ENCODE peak calls at places on chromosomes 12 and 14, in eight cellular contexts. One of them, this sample, is unnamed.

GRCh38 chr14:90547968-90548367 is 151.1 kb downstream of the CALM1 start:
- DNase-seq in cardiac muscle cell: no peak
- DNase-seq in RWPE2: no peak
- DNase-seq in PC-9: no peak
- DNase-seq in neuronal stem cell: no peak
- DNase-seq in fibroblast of lung: no peak
- DNase-seq in iPS DF 6.9: no peak
- DNase-seq in substantia nigra: no peak
- DNase-seq in this sample: no peak

GRCh38 chr12:65121049-65121955 is at the start of gene WIF1:
- DNase-seq in cardiac muscle cell: peak
- DNase-seq in RWPE2: peak
- DNase-seq in PC-9: no peak
- DNase-seq in neuronal stem cell: peak
- DNase-seq in fibroblast of lung: peak
- DNase-seq in iPS DF 6.9: peak
- DNase-seq in substantia nigra: no peak
- DNase-seq in this sample: no peak

GRCh38 chr12:67034110-67034879 is 234.9 kb upstream of the CAND1 start:
- DNase-seq in cardiac muscle cell: peak
- DNase-seq in RWPE2: peak
- DNase-seq in PC-9: peak
- DNase-seq in neuronal stem cell: no peak
- DNase-seq in fibroblast of lung: no peak
- DNase-seq in iPS DF 6.9: no peak
- DNase-seq in substantia nigra: no peak
- DNase-seq in this sample: no peak

GRCh38 chr14:84483072-84483410 is 1046.9 kb upstream of the FLRT2 start:
- DNase-seq in cardiac muscle cell: no peak
- DNase-seq in RWPE2: no peak
- DNase-seq in PC-9: no peak
- DNase-seq in neuronal stem cell: peak
- DNase-seq in fibroblast of lung: no peak
- DNase-seq in iPS DF 6.9: no peak
- DNase-seq in substantia nigra: no peak
- DNase-seq in this sample: no peak

GRCh38 chr14:24993631-24994030 is 56.3 kb downstream of the STXBP6 start:
- DNase-seq in cardiac muscle cell: no peak
- DNase-seq in RWPE2: no peak
- DNase-seq in PC-9: no peak
- DNase-seq in neuronal stem cell: no peak
- DNase-seq in fibroblast of lung: no peak
- DNase-seq in iPS DF 6.9: no peak
- DNase-seq in substantia nigra: no peak
- DNase-seq in this sample: no peak

GRCh38 chr14:99731536-99732435 is 47.7 kb downstream of the CYP46A1 start:
- DNase-seq in cardiac muscle cell: no peak
- DNase-seq in RWPE2: peak
- DNase-seq in PC-9: no peak
- DNase-seq in neuronal stem cell: no peak
- DNase-seq in fibroblast of lung: no peak
- DNase-seq in iPS DF 6.9: no peak
- DNase-seq in substantia nigra: no peak
- DNase-seq in this sample: no peak

GRCh38 chr12:85310456-85311076 is 30.5 kb downstream of the ALX1 start:
- DNase-seq in cardiac muscle cell: peak
- DNase-seq in RWPE2: no peak
- DNase-seq in PC-9: no peak
- DNase-seq in neuronal stem cell: no peak
- DNase-seq in fibroblast of lung: peak
- DNase-seq in iPS DF 6.9: no peak
- DNase-seq in substantia nigra: no peak
- DNase-seq in this sample: no peak

GRCh38 chr12:2963760-2964292 is 4.6 kb downstream of the TEAD4 start:
- DNase-seq in cardiac muscle cell: peak
- DNase-seq in RWPE2: no peak
- DNase-seq in PC-9: no peak
- DNase-seq in neuronal stem cell: no peak
- DNase-seq in fibroblast of lung: peak
- DNase-seq in iPS DF 6.9: no peak
- DNase-seq in substantia nigra: no peak
- DNase-seq in this sample: no peak

GRCh38 chr12:71011261-71011660 is 90.7 kb upstream of the PTPRR start:
- DNase-seq in cardiac muscle cell: peak
- DNase-seq in RWPE2: no peak
- DNase-seq in PC-9: no peak
- DNase-seq in neuronal stem cell: no peak
- DNase-seq in fibroblast of lung: peak
- DNase-seq in iPS DF 6.9: no peak
- DNase-seq in substantia nigra: no peak
- DNase-seq in this sample: no peak

GRCh38 chr12:6837370-6838060 is 3.2 kb upstream of the GNB3 start:
- DNase-seq in cardiac muscle cell: no peak
- DNase-seq in RWPE2: no peak
- DNase-seq in PC-9: no peak
- DNase-seq in neuronal stem cell: no peak
- DNase-seq in fibroblast of lung: no peak
- DNase-seq in iPS DF 6.9: no peak
- DNase-seq in substantia nigra: no peak
- DNase-seq in this sample: no peak

GRCh38 chr12:75294797-75295196 is 35.3 kb downstream of the CAPS2 start:
- DNase-seq in cardiac muscle cell: no peak
- DNase-seq in RWPE2: no peak
- DNase-seq in PC-9: no peak
- DNase-seq in neuronal stem cell: no peak
- DNase-seq in fibroblast of lung: no peak
- DNase-seq in iPS DF 6.9: no peak
- DNase-seq in substantia nigra: no peak
- DNase-seq in this sample: no peak

GRCh38 chr12:64781374-64782029 is 22.3 kb upstream of the GNS start:
- DNase-seq in cardiac muscle cell: no peak
- DNase-seq in RWPE2: no peak
- DNase-seq in PC-9: peak
- DNase-seq in neuronal stem cell: peak
- DNase-seq in fibroblast of lung: no peak
- DNase-seq in iPS DF 6.9: no peak
- DNase-seq in substantia nigra: no peak
- DNase-seq in this sample: no peak

GRCh38 chr12:22626429-22626828 is 1.5 kb downstream of the ETNK1 start:
- DNase-seq in cardiac muscle cell: peak
- DNase-seq in RWPE2: no peak
- DNase-seq in PC-9: no peak
- DNase-seq in neuronal stem cell: no peak
- DNase-seq in fibroblast of lung: peak
- DNase-seq in iPS DF 6.9: no peak
- DNase-seq in substantia nigra: no peak
- DNase-seq in this sample: peak

GRCh38 chr12:79782197-79782890 is 91.6 kb upstream of the PAWR start:
- DNase-seq in cardiac muscle cell: peak
- DNase-seq in RWPE2: no peak
- DNase-seq in PC-9: no peak
- DNase-seq in neuronal stem cell: no peak
- DNase-seq in fibroblast of lung: peak
- DNase-seq in iPS DF 6.9: no peak
- DNase-seq in substantia nigra: no peak
- DNase-seq in this sample: no peak

GRCh38 chr12:26473291-26473690 is 277.9 kb downstream of the SSPN start:
- DNase-seq in cardiac muscle cell: no peak
- DNase-seq in RWPE2: no peak
- DNase-seq in PC-9: no peak
- DNase-seq in neuronal stem cell: no peak
- DNase-seq in fibroblast of lung: no peak
- DNase-seq in iPS DF 6.9: no peak
- DNase-seq in substantia nigra: no peak
- DNase-seq in this sample: no peak

GRCh38 chr14:93332853-93333630 is at the start of gene BTBD7:
- DNase-seq in cardiac muscle cell: peak
- DNase-seq in RWPE2: peak
- DNase-seq in PC-9: peak
- DNase-seq in neuronal stem cell: peak
- DNase-seq in fibroblast of lung: peak
- DNase-seq in iPS DF 6.9: peak
- DNase-seq in substantia nigra: peak
- DNase-seq in this sample: peak

GRCh38 chr14:93330609-93331000 is 2.2 kb downstream of the BTBD7 start:
- DNase-seq in cardiac muscle cell: no peak
- DNase-seq in RWPE2: no peak
- DNase-seq in PC-9: peak
- DNase-seq in neuronal stem cell: no peak
- DNase-seq in fibroblast of lung: no peak
- DNase-seq in iPS DF 6.9: no peak
- DNase-seq in substantia nigra: no peak
- DNase-seq in this sample: no peak

GRCh38 chr14:93332032-93332852 is 594 bp downstream of the BTBD7 start:
- DNase-seq in cardiac muscle cell: peak
- DNase-seq in RWPE2: no peak
- DNase-seq in PC-9: peak
- DNase-seq in neuronal stem cell: peak
- DNase-seq in fibroblast of lung: peak
- DNase-seq in iPS DF 6.9: no peak
- DNase-seq in substantia nigra: no peak
- DNase-seq in this sample: no peak

GRCh38 chr14:93329965-93330608 is 2.7 kb downstream of the BTBD7 start:
- DNase-seq in cardiac muscle cell: no peak
- DNase-seq in RWPE2: no peak
- DNase-seq in PC-9: no peak
- DNase-seq in neuronal stem cell: no peak
- DNase-seq in fibroblast of lung: no peak
- DNase-seq in iPS DF 6.9: no peak
- DNase-seq in substantia nigra: no peak
- DNase-seq in this sample: no peak

DNA sequence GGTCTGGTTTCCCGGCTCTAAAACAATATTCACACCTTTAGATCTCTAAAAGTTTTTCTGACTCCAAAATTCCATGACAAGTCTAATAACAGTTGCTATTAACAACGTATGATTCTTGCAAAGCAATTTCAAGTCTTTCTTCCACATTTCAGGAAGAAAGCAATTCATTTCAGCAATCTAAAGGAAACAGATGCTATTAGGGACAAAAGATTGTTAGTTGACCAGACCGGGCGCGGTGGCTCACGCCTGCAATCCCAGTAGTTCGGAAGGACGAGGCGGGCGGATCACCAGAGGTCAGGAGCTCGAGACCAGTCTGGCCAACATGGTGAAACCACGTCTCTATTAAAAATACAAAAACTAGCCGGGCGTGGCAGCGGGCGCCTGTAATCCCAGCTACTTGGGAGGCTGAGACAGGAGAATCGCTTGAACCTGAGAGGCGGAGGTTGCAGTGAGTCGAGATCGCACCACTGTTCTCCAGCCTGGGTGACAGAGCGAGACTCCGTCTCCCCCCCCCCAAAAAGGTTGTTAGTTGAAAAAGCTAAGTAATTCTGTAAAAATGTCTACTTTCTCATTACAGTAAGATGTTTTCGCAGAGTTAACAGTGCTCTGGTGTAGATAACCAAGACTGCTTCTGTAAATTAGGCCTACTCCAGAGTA is 1.3 kb downstream of the BTBD7 start:
- DNase-seq in cardiac muscle cell: peak
- DNase-seq in RWPE2: no peak
- DNase-seq in PC-9: no peak
- DNase-seq in neuronal stem cell: no peak
- DNase-seq in fibroblast of lung: no peak
- DNase-seq in iPS DF 6.9: no peak
- DNase-seq in substantia nigra: no peak
- DNase-seq in this sample: no peak
- H3K27ac ChIP-seq in cardiac muscle cell: peak
- H3K27ac ChIP-seq in RWPE2: peak
- H3K27ac ChIP-seq in PC-9: peak
- H3K27ac ChIP-seq in neuronal stem cell: no peak
- H3K27ac ChIP-seq in fibroblast of lung: peak
- H3K27ac ChIP-seq in iPS DF 6.9: no peak
- H3K27ac ChIP-seq in substantia nigra: peak
- H3K27ac ChIP-seq in this sample: peak

GRCh38 chr12:15180325-15180724 is 40.9 kb downstream of the RERG start:
- DNase-seq in cardiac muscle cell: no peak
- DNase-seq in RWPE2: no peak
- DNase-seq in PC-9: no peak
- DNase-seq in neuronal stem cell: no peak
- DNase-seq in fibroblast of lung: no peak
- DNase-seq in iPS DF 6.9: no peak
- DNase-seq in substantia nigra: no peak
- DNase-seq in this sample: no peak
- H3K27ac ChIP-seq in cardiac muscle cell: no peak
- H3K27ac ChIP-seq in RWPE2: no peak
- H3K27ac ChIP-seq in PC-9: no peak
- H3K27ac ChIP-seq in neuronal stem cell: no peak
- H3K27ac ChIP-seq in fibroblast of lung: no peak
- H3K27ac ChIP-seq in iPS DF 6.9: no peak
- H3K27ac ChIP-seq in substantia nigra: no peak
- H3K27ac ChIP-seq in this sample: no peak

GRCh38 chr12:100164153-100164704 is 21.6 kb upstream of the BLTP3B start:
- DNase-seq in cardiac muscle cell: no peak
- DNase-seq in RWPE2: no peak
- DNase-seq in PC-9: no peak
- DNase-seq in neuronal stem cell: no peak
- DNase-seq in fibroblast of lung: no peak
- DNase-seq in iPS DF 6.9: no peak
- DNase-seq in substantia nigra: no peak
- DNase-seq in this sample: no peak
- H3K27ac ChIP-seq in cardiac muscle cell: no peak
- H3K27ac ChIP-seq in RWPE2: no peak
- H3K27ac ChIP-seq in PC-9: no peak
- H3K27ac ChIP-seq in neuronal stem cell: no peak
- H3K27ac ChIP-seq in fibroblast of lung: no peak
- H3K27ac ChIP-seq in iPS DF 6.9: no peak
- H3K27ac ChIP-seq in substantia nigra: no peak
- H3K27ac ChIP-seq in this sample: no peak

DNA sequence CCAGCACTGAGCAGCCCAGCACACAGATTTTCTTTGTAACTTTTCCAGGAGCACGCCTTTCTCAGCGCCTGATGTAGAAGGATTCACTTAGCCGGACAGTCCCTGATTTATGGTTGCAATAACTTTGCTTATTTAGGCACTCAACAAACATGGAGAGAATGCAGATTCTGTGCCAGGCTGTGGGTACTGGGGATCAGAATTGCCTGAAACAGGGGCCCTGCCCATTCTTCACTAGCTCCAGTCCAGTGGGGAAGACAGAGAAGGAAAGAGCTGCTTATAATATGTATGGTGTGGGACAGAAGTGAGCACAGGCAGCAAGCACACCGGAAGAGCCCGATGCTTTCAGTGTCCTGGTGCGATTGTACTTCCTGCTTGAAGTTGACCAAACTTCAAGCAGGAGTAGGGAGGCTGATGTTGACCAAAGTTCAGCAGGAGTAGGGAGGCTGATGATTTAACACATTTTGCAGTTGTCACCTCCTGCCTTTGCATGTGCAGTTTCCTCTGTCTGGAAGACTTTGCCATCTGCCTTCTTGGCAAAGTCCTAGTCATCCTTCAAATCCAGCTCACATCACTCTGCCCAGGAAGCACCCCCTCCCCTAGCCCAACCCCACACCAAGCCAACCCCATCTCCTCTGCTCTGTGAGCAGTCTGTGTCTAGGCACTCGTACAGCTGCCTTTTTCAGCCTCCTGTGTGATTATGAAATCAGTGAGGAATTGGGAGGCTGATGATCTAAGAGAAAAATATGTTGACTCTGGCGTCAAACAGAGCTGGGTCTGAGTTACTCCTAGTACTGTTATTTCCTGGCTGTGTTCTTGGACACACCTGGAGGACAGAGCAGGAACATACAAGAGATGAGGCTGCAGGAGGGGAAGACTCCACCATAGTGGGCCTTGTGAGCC is 12.0 kb upstream of the PRIMA1 start:
- DNase-seq in cardiac muscle cell: no peak
- DNase-seq in RWPE2: no peak
- DNase-seq in PC-9: no peak
- DNase-seq in neuronal stem cell: no peak
- DNase-seq in fibroblast of lung: no peak
- DNase-seq in iPS DF 6.9: no peak
- DNase-seq in substantia nigra: no peak
- DNase-seq in this sample: no peak
- H3K27ac ChIP-seq in cardiac muscle cell: no peak
- H3K27ac ChIP-seq in RWPE2: no peak
- H3K27ac ChIP-seq in PC-9: no peak
- H3K27ac ChIP-seq in neuronal stem cell: no peak
- H3K27ac ChIP-seq in fibroblast of lung: no peak
- H3K27ac ChIP-seq in iPS DF 6.9: no peak
- H3K27ac ChIP-seq in substantia nigra: no peak
- H3K27ac ChIP-seq in this sample: no peak